ENCODE peak calls at places on chromosomes 13 and 19, in five cellular contexts. One of them, this sample, is unnamed.
A peak's percentile ranks its signal among the peaks of the same experiment; 100 is the strongest.

GRCh38 chr19:2332341-2333026 is 4.0 kb downstream of the SPPL2B start:
- DNase-seq in stimulated activated CD4-positive, alpha-beta T cell treated with anti-CD3 and anti-CD28 coated beads, Interleukin-2, amount 100 ng/mL, for 48 hours: no peak
- DNase-seq in stimulated activated CD8-positive, alpha-beta memory T cell treated with anti-CD3 and anti-CD28 coated beads, Interleukin-15, amount 100 ng/mL, for 24 hours: no peak
- DNase-seq in AG10803: peak; percentile 54
- DNase-seq in NAMALWA: peak; percentile 95
- DNase-seq in this sample: no peak

GRCh38 chr13:38755792-38756191 is 68.9 kb downstream of the FREM2 start:
- DNase-seq in stimulated activated CD4-positive, alpha-beta T cell treated with anti-CD3 and anti-CD28 coated beads, Interleukin-2, amount 100 ng/mL, for 48 hours: no peak
- DNase-seq in stimulated activated CD8-positive, alpha-beta memory T cell treated with anti-CD3 and anti-CD28 coated beads, Interleukin-15, amount 100 ng/mL, for 24 hours: no peak
- DNase-seq in AG10803: no peak
- DNase-seq in NAMALWA: no peak
- DNase-seq in this sample: no peak

GRCh38 chr19:32566246-32566830 is 14.7 kb upstream of the PDCD5 start:
- DNase-seq in stimulated activated CD4-positive, alpha-beta T cell treated with anti-CD3 and anti-CD28 coated beads, Interleukin-2, amount 100 ng/mL, for 48 hours: no peak
- DNase-seq in stimulated activated CD8-positive, alpha-beta memory T cell treated with anti-CD3 and anti-CD28 coated beads, Interleukin-15, amount 100 ng/mL, for 24 hours: no peak
- DNase-seq in AG10803: peak; percentile 55
- DNase-seq in NAMALWA: no peak
- DNase-seq in this sample: no peak

GRCh38 chr13:33678906-33679657 is 138.9 kb upstream of the RFC3 start:
- DNase-seq in stimulated activated CD4-positive, alpha-beta T cell treated with anti-CD3 and anti-CD28 coated beads, Interleukin-2, amount 100 ng/mL, for 48 hours: peak; percentile 55
- DNase-seq in stimulated activated CD8-positive, alpha-beta memory T cell treated with anti-CD3 and anti-CD28 coated beads, Interleukin-15, amount 100 ng/mL, for 24 hours: peak; percentile 11
- DNase-seq in AG10803: peak; percentile 81
- DNase-seq in NAMALWA: peak; percentile 19
- DNase-seq in this sample: peak; percentile 46

GRCh38 chr19:38079926-38080380 is 144.1 kb downstream of the DPF1 start:
- DNase-seq in stimulated activated CD4-positive, alpha-beta T cell treated with anti-CD3 and anti-CD28 coated beads, Interleukin-2, amount 100 ng/mL, for 48 hours: no peak
- DNase-seq in stimulated activated CD8-positive, alpha-beta memory T cell treated with anti-CD3 and anti-CD28 coated beads, Interleukin-15, amount 100 ng/mL, for 24 hours: no peak
- DNase-seq in AG10803: peak; percentile 89
- DNase-seq in NAMALWA: peak; percentile 34
- DNase-seq in this sample: peak; percentile 56

GRCh38 chr19:29476528-29476927 is 49.3 kb upstream of the VSTM2B start:
- DNase-seq in stimulated activated CD4-positive, alpha-beta T cell treated with anti-CD3 and anti-CD28 coated beads, Interleukin-2, amount 100 ng/mL, for 48 hours: no peak
- DNase-seq in stimulated activated CD8-positive, alpha-beta memory T cell treated with anti-CD3 and anti-CD28 coated beads, Interleukin-15, amount 100 ng/mL, for 24 hours: no peak
- DNase-seq in AG10803: no peak
- DNase-seq in NAMALWA: no peak
- DNase-seq in this sample: no peak

GRCh38 chr19:55484571-55485438 is at the start of gene NAT14:
- DNase-seq in stimulated activated CD4-positive, alpha-beta T cell treated with anti-CD3 and anti-CD28 coated beads, Interleukin-2, amount 100 ng/mL, for 48 hours: peak; percentile 58
- DNase-seq in stimulated activated CD8-positive, alpha-beta memory T cell treated with anti-CD3 and anti-CD28 coated beads, Interleukin-15, amount 100 ng/mL, for 24 hours: peak; percentile 51
- DNase-seq in AG10803: peak; percentile 43
- DNase-seq in NAMALWA: peak; percentile 80
- DNase-seq in this sample: no peak

GRCh38 chr13:21583496-21583895 is 20.5 kb downstream of the MICU2 start:
- DNase-seq in stimulated activated CD4-positive, alpha-beta T cell treated with anti-CD3 and anti-CD28 coated beads, Interleukin-2, amount 100 ng/mL, for 48 hours: no peak
- DNase-seq in stimulated activated CD8-positive, alpha-beta memory T cell treated with anti-CD3 and anti-CD28 coated beads, Interleukin-15, amount 100 ng/mL, for 24 hours: no peak
- DNase-seq in AG10803: peak; percentile 30
- DNase-seq in NAMALWA: no peak
- DNase-seq in this sample: no peak

GRCh38 chr19:14467816-14468215 is 7.3 kb downstream of the PTGER1 start:
- DNase-seq in stimulated activated CD4-positive, alpha-beta T cell treated with anti-CD3 and anti-CD28 coated beads, Interleukin-2, amount 100 ng/mL, for 48 hours: no peak
- DNase-seq in stimulated activated CD8-positive, alpha-beta memory T cell treated with anti-CD3 and anti-CD28 coated beads, Interleukin-15, amount 100 ng/mL, for 24 hours: no peak
- DNase-seq in AG10803: no peak
- DNase-seq in NAMALWA: no peak
- DNase-seq in this sample: no peak

This sample was measured in Panc1.